ENCODE peak calls at places on chromosomes 5 and 9, in seven cellular contexts. Q is PC-9, F is neuronal stem cell, P is kidney epithelial cell, J is PC-3, H is stomach, W is psoas muscle. U is an unnamed sample.
A peak's percentile ranks its signal among the peaks of the same experiment; 100 is the strongest.

GRCh38 chr9:112380102-112380581 is at the start of gene HSDL2:
- DNase-seq in P (no peak), Q (no peak), J (peak; percentile 30), F (no peak), W (no peak), H (peak; percentile 52), U (no peak)

GRCh38 chr5:98474802-98475201 is 298.7 kb upstream of the RGMB start:
- DNase-seq in H (no peak), J (no peak), F (no peak), W (no peak), Q (no peak), P (no peak), U (no peak)

GRCh38 chr5:20556364-20556763 is 568.4 kb upstream of the CDH18 start:
- DNase-seq in J (peak; percentile 45), W (no peak), P (no peak), F (no peak), H (no peak), Q (no peak), U (no peak)

GRCh38 chr9:125409637-125410521 is 148.3 kb downstream of the GAPVD1 start:
- DNase-seq in Q (peak; percentile 80), P (no peak), H (no peak), J (peak; percentile 36), W (no peak), F (no peak), U (no peak)

GRCh38 chr9:88429595-88430430 is 41.6 kb downstream of the SPIN1 start:
- DNase-seq in Q (no peak), H (no peak), W (no peak), J (no peak), P (no peak), F (no peak), U (no peak)

GRCh38 chr9:96522371-96522770 is 72.4 kb downstream of the HABP4 start:
- DNase-seq in P (no peak), J (no peak), H (no peak), W (no peak), F (no peak), Q (no peak), U (no peak)

GRCh38 chr5:66896207-66896606 is 300.0 kb downstream of the MAST4 start:
- DNase-seq in Q (no peak), J (peak; percentile 46), P (peak; percentile 32), H (no peak), W (no peak), F (no peak), U (no peak)

GRCh38 chr5:123035320-123035949 is 1.1 kb downstream of the PPIC start:
- DNase-seq in W (peak; percentile 64), J (peak; percentile 66), Q (peak; percentile 71), F (peak; percentile 11), P (peak; percentile 1), H (peak; percentile 38), U (peak; percentile 49)

GRCh38 chr5:18314192-18314778 is 680.0 kb downstream of the TAF11L14 start:
- DNase-seq in J (peak; percentile 66), F (no peak), Q (no peak), W (no peak), H (no peak), P (no peak), U (peak; percentile 16)

GRCh38 chr5:135396459-135397055 is 2.5 kb downstream of the MACROH2A1 start:
- DNase-seq in H (no peak), Q (peak; percentile 48), F (no peak), W (no peak), P (no peak), J (peak; percentile 24), U (no peak)

GRCh38 chr9:116937361-116937760 is 250.3 kb downstream of the TRIM32 start:
- DNase-seq in H (no peak), F (no peak), P (no peak), Q (no peak), J (peak; percentile 33), W (no peak), U (no peak)

GRCh38 chr9:135992486-135993408 is 31.6 kb upstream of the UBAC1 start:
- DNase-seq in Q (no peak), H (peak; percentile 75), W (peak; percentile 90), F (peak; percentile 59), J (peak; percentile 69), P (peak; percentile 43), U (peak; percentile 91)

GRCh38 chr5:122089614-122090013 is 11.6 kb upstream of the LOX start:
- DNase-seq in P (no peak), J (no peak), W (no peak), F (no peak), H (no peak), Q (no peak), U (no peak)

GRCh38 chr5:41856644-41857491 is 13.4 kb downstream of the OXCT1 start:
- DNase-seq in F (peak; percentile 69), H (no peak), P (no peak), J (peak; percentile 93), Q (peak; percentile 46), W (no peak), U (peak; percentile 45)

GRCh38 chr5:95446009-95446408 is 54.8 kb downstream of the FAM81B start:
- DNase-seq in H (no peak), P (peak; percentile 71), J (peak; percentile 86), F (no peak), W (no peak), Q (peak; percentile 93), U (no peak)

GRCh38 chr5:134964359-134965270 is 3.1 kb upstream of the CATSPER3 start:
- DNase-seq in P (no peak), Q (no peak), J (no peak), F (no peak), H (no peak), W (no peak), U (no peak)

GRCh38 chr9:20526500-20527319 is 95.6 kb downstream of the MLLT3 start:
- DNase-seq in J (no peak), W (no peak), F (no peak), P (no peak), Q (peak; percentile 37), H (no peak), U (no peak)

GRCh38 chr9:93669958-93670207 is 93.5 kb downstream of the PHF2 start:
- DNase-seq in P (no peak), W (no peak), H (no peak), J (no peak), F (no peak), Q (no peak), U (peak; percentile 4)
- H3K36me3 ChIP-seq in P (no peaks in the 10 kb centered on the region), W (no peaks in the 10 kb centered on the region), H (peaks cover 28% of the 10 kb centered on the region), J (no peaks in the 10 kb centered on the region), F (peaks cover 12% of the 10 kb centered on the region), Q (no peaks in the 10 kb centered on the region), U (peaks cover 20% of the 10 kb centered on the region)

DNA sequence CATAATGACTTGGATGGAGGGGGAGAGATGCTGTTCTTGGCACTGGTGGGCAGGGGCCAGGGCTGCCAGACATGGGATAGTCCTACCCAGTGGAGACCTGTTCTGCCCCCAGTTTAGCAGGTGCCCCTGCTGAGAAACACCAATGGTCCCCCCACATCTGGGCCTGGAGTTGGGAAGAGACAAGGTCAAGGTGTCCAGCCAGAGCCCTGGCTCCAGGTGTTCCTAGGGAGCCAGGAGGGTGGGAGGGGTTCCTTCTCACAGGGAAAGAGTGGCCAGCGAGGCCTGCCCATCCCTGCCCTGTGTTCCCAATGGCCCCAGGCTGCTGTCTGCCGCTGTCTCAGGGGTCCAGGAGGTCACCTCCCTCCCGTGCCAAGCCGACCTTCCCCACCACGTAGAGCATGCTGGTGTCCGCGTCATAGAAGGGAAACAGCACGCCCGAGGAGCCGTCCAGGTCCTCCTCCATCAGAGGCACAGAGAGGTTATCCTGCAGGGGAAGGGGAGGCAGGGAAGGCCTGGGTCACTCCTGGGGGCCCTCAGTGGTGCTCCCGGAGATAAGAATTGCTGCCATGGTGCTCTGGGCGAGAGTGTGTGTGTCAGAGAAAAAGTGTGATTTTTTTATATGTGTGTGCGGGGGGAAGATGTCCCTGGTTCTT is 11.7 kb upstream of the TRIM14 start:
- DNase-seq in P (no peak), H (no peak), Q (no peak), W (no peak), J (no peak), F (no peak), U (peak; percentile 44)
- H3K36me3 ChIP-seq in P (no peaks in the 10 kb centered on the region), H (no peaks in the 10 kb centered on the region), Q (no peaks in the 10 kb centered on the region), W (no peaks in the 10 kb centered on the region), J (no peaks in the 10 kb centered on the region), F (no peaks in the 10 kb centered on the region), U (no peaks in the 10 kb centered on the region)

GRCh38 chr5:150441813-150442698 is 7.5 kb downstream of the RPS14 start:
- DNase-seq in Q (no peak), F (no peak), P (no peak), W (no peak), J (peak; percentile 11), H (no peak), U (no peak)

GRCh38 chr5:150444770-150445169 is 4.8 kb downstream of the RPS14 start:
- DNase-seq in P (no peak), J (no peak), W (no peak), Q (no peak), H (no peak), F (no peak), U (no peak)

GRCh38 chr5:150442699-150443080 is 6.8 kb downstream of the RPS14 start:
- DNase-seq in H (no peak), Q (no peak), P (no peak), J (no peak), W (no peak), F (no peak), U (no peak)

GRCh38 chr5:150440948-150441812 is 8.4 kb downstream of the RPS14 start:
- DNase-seq in W (no peak), J (no peak), Q (no peak), P (no peak), F (no peak), H (no peak), U (no peak)

DNA sequence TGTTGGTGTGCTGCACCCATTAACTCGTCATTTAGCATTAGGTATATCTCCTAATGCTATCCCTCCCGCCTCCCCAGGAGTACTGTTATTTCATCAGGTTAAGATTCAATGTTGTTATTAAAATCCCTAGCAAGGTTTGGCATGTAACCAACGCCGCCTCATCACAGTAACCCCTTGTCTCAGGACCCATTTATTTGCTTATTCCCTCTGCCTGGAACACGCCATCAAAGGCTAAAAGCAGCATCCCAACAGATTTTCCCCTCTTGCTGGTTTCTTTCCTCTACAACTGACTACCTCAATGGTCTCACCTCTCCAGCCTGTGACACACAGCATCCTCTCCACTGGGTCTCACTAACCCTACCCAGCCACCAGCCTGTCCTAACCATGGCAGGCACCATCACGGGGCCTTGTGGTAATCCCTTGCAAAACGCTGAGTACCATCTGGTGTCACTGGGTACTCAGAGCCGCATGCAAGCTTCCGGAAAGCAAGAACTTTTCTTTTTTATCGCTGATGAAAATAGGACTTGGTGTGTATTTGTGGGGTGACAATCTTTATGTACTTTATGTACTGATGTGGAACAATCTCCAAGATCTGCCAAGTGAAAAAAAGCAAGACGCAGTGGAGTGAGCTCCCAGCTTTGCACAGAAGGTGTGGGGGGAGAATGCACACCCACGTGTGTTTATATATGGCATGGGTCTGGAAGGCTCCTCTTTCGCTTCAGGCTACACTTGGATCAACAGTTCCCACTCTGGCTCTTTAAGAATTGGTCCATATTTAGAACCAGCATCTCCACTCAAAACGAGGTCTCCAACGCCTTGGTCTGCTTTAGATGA is 6.1 kb downstream of the RPS14 start:
- DNase-seq in W (no peak), P (no peak), H (no peak), J (no peak), F (no peak), Q (no peak), U (no peak)
- H3K36me3 ChIP-seq in W (peaks cover 28% of the 10 kb centered on the region), P (peaks cover 9% of the 10 kb centered on the region), H (peaks cover 44% of the 10 kb centered on the region), J (peaks cover 51% of the 10 kb centered on the region), F (peaks cover 50% of the 10 kb centered on the region), Q (peaks cover 49% of the 10 kb centered on the region), U (peaks cover 58% of the 10 kb centered on the region)

DNA sequence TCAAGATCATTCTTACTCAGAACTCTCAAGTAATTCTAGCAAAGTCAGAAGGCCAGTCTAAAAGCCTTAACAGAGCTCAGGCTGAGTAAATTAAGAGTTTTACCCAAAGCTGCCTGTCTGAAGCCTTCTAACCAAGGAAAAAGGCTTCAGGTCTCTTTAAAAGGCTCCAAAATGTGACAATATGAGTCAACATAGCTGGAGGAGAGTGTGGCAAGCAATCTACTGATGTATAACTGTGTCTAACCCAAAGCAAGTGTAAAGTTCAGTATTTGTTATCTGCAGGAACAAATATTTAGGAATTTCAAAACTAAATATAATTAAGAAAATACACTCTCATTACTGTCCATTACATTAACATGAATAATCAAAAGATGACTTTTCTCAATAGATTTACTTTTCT is 11.0 kb downstream of the ZBTB5 start:
- DNase-seq in H (no peak), P (no peak), Q (no peak), W (no peak), F (no peak), J (peak; percentile 14), U (no peak)
- H3K36me3 ChIP-seq in H (no peaks in the 10 kb centered on the region), P (no peaks in the 10 kb centered on the region), Q (no peaks in the 10 kb centered on the region), W (no peaks in the 10 kb centered on the region), F (peaks cover 12% of the 10 kb centered on the region), J (no peaks in the 10 kb centered on the region), U (no peaks in the 10 kb centered on the region)

U was measured in adrenal gland.